ENCODE peak calls at places on chromosome 1, in seven cellular contexts. A, X, M, G, V, P and U are unnamed samples.

GRCh38 chr1:108049083-108049819 is 84.3 kb upstream of the VAV3 start:
- DNase-seq in P (peak; percentile 37), V (no peak), G (peak; percentile 38), X (no peak), M (no peak), A (no peak), U (peak; percentile 36)

GRCh38 chr1:14138135-14138506 is 438.1 kb downstream of the PRDM2 start:
- DNase-seq in G (no peak), X (no peak), P (no peak), V (no peak), M (no peak), A (no peak), U (no peak)

GRCh38 chr1:233252436-233252835 is 43.1 kb downstream of the PCNX2 start:
- DNase-seq in V (no peak), P (no peak), M (peak; percentile 8), G (no peak), X (no peak), A (no peak), U (peak; percentile 26)

GRCh38 chr1:156214024-156214748 is 1.4 kb downstream of the PMF1 start:
- DNase-seq in P (peak; percentile 68), G (no peak), X (no peak), A (no peak), V (no peak), M (peak; percentile 9), U (no peak)

GRCh38 chr1:157104598-157105293 is 5.1 kb upstream of the ETV3L start:
- DNase-seq in A (no peak), G (no peak), X (no peak), M (peak; percentile 21), V (no peak), P (no peak), U (no peak)

GRCh38 chr1:181077576-181078242 is 10.8 kb upstream of the IER5 start:
- DNase-seq in A (no peak), M (peak; percentile 36), G (no peak), X (no peak), V (no peak), P (no peak), U (no peak)

GRCh38 chr1:118028267-118028666 is 98.7 kb downstream of the WDR3 start:
- DNase-seq in P (no peak), A (no peak), M (no peak), V (no peak), X (no peak), G (no peak), U (no peak)

GRCh38 chr1:67479146-67479891 is 49.1 kb upstream of the SERBP1 start:
- DNase-seq in P (peak; percentile 48), X (no peak), M (peak; percentile 5), V (no peak), A (peak; percentile 17), G (no peak), U (peak; percentile 28)

GRCh38 chr1:26336477-26337205 is 17.3 kb downstream of the CRYBG2 start:
- DNase-seq in V (peak; percentile 65), A (no peak), M (no peak), P (peak; percentile 92), G (peak; percentile 64), X (no peak), U (peak; percentile 66)